ENCODE peak calls at places on chromosomes 16 and 17, in nine cellular contexts. N is brain microvascular endothelial cell, D is A549, S is ELR, Y is body of pancreas, L is iPS DF 19.7, M is mucosa of gallbladder, A is upper lobe of right lung, F is NCI-H1436. I is an unnamed sample.

GRCh38 chr16:22926105-22926751 is 112.3 kb downstream of the HS3ST2 start:
- DNase-seq in N (no peak), D (no peak), S (no peak), Y (no peak), L (no peak), M (no peak), A (no peak), F (no peak), I (no peak)

GRCh38 chr16:84414789-84415326 is 46.5 kb downstream of the ATP2C2 start:
- DNase-seq in N (no peak), D (no peak), S (no peak), Y (no peak), L (no peak), M (no peak), A (no peak), F (no peak), I (no peak)

GRCh38 chr17:28675980-28676379 is 14.0 kb downstream of the SUPT6H start:
- DNase-seq in N (no peak), D (peak), S (peak), Y (no peak), L (no peak), M (no peak), A (no peak), F (peak), I (no peak)

GRCh38 chr17:3894188-3894587 is 1.3 kb upstream of the CAMKK1 start:
- DNase-seq in N (no peak), D (no peak), S (no peak), Y (no peak), L (no peak), M (no peak), A (no peak), F (no peak), I (no peak)

GRCh38 chr16:369866-370436 is 387 bp downstream of the MRPL28 start:
- DNase-seq in N (no peak), D (no peak), S (peak), Y (no peak), L (no peak), M (no peak), A (peak), F (no peak), I (peak)

GRCh38 chr16:455453-455852 is 30.0 kb downstream of the RAB11FIP3 start:
- DNase-seq in N (no peak), D (no peak), S (no peak), Y (no peak), L (no peak), M (no peak), A (no peak), F (no peak), I (no peak)

GRCh38 chr17:51636291-51636690 is 375.9 kb downstream of the UTP18 start:
- DNase-seq in N (no peak), D (peak), S (no peak), Y (no peak), L (no peak), M (no peak), A (no peak), F (no peak), I (no peak)

GRCh38 chr16:84379008-84379730 is 10.8 kb downstream of the ATP2C2 start:
- DNase-seq in N (no peak), D (no peak), S (no peak), Y (no peak), L (no peak), M (no peak), A (peak), F (no peak), I (no peak)

GRCh38 chr17:80195671-80196529 is 24.2 kb downstream of the SGSH start:
- DNase-seq in N (no peak), D (no peak), S (peak), Y (no peak), L (no peak), M (no peak), A (no peak), F (no peak), I (no peak)